ENCODE peak calls at places on chromosome 5, in five cellular contexts. One of them, this sample, is unnamed.

GRCh38 chr5:79488775-79489174 is 25.2 kb downstream of the HOMER1 start:
- DNase-seq in NB4: no peak
- DNase-seq in iPS-NIHi11: no peak
- DNase-seq in lung: no peak
- DNase-seq in amniotic stem cell: no peak
- DNase-seq in this sample: peak

GRCh38 chr5:163915481-163915961 is 410.1 kb downstream of the MAT2B start:
- DNase-seq in iPS-NIHi11: peak
- DNase-seq in amniotic stem cell: no peak
- DNase-seq in NB4: peak
- DNase-seq in lung: no peak
- DNase-seq in this sample: no peak

GRCh38 chr5:95856501-95856981 is 34.0 kb upstream of the GLRX start:
- DNase-seq in iPS-NIHi11: no peak
- DNase-seq in amniotic stem cell: no peak
- DNase-seq in NB4: no peak
- DNase-seq in lung: no peak
- DNase-seq in this sample: no peak

GRCh38 chr5:98060148-98060547 is 713.3 kb upstream of the RGMB start:
- DNase-seq in lung: no peak
- DNase-seq in iPS-NIHi11: no peak
- DNase-seq in NB4: no peak
- DNase-seq in amniotic stem cell: no peak
- DNase-seq in this sample: no peak

GRCh38 chr5:94621763-94622162 is 3.3 kb downstream of the SLF1 start:
- DNase-seq in lung: no peak
- DNase-seq in amniotic stem cell: no peak
- DNase-seq in NB4: no peak
- DNase-seq in iPS-NIHi11: no peak
- DNase-seq in this sample: no peak

GRCh38 chr5:138536665-138537315 is 6.2 kb downstream of the ETF1 start:
- DNase-seq in amniotic stem cell: no peak
- DNase-seq in NB4: peak
- DNase-seq in iPS-NIHi11: peak
- DNase-seq in lung: no peak
- DNase-seq in this sample: no peak

GRCh38 chr5:157172408-157172807 is 6.3 kb upstream of the GARIN3 start:
- DNase-seq in amniotic stem cell: no peak
- DNase-seq in iPS-NIHi11: no peak
- DNase-seq in lung: no peak
- DNase-seq in NB4: no peak
- DNase-seq in this sample: no peak

GRCh38 chr5:37146896-37147295 is 102.3 kb downstream of the CPLANE1 start:
- DNase-seq in lung: no peak
- DNase-seq in iPS-NIHi11: no peak
- DNase-seq in amniotic stem cell: no peak
- DNase-seq in NB4: no peak
- DNase-seq in this sample: no peak

GRCh38 chr5:142110046-142110531 is 1.5 kb downstream of the NDFIP1 start:
- DNase-seq in lung: no peak
- DNase-seq in iPS-NIHi11: no peak
- DNase-seq in amniotic stem cell: no peak
- DNase-seq in NB4: peak
- DNase-seq in this sample: no peak

GRCh38 chr5:134948929-134949328 is 18.8 kb upstream of the CATSPER3 start:
- DNase-seq in NB4: no peak
- DNase-seq in amniotic stem cell: no peak
- DNase-seq in iPS-NIHi11: no peak
- DNase-seq in lung: no peak
- DNase-seq in this sample: no peak

GRCh38 chr5:138661342-138661975 is 86.3 kb upstream of the HSPA9 start:
- DNase-seq in NB4: peak
- DNase-seq in amniotic stem cell: no peak
- DNase-seq in iPS-NIHi11: no peak
- DNase-seq in lung: no peak
- DNase-seq in this sample: no peak

GRCh38 chr5:94072116-94072515 is 330.7 kb upstream of the POU5F2 start:
- DNase-seq in iPS-NIHi11: no peak
- DNase-seq in NB4: peak
- DNase-seq in lung: no peak
- DNase-seq in amniotic stem cell: no peak
- DNase-seq in this sample: no peak

GRCh38 chr5:120457839-120458507 is 6.1 kb upstream of the PRR16 start:
- DNase-seq in NB4: peak
- DNase-seq in lung: peak
- DNase-seq in amniotic stem cell: no peak
- DNase-seq in iPS-NIHi11: peak
- DNase-seq in this sample: no peak

GRCh38 chr5:115507682-115508081 is 36.9 kb downstream of the FEM1C start:
- DNase-seq in lung: no peak
- DNase-seq in iPS-NIHi11: no peak
- DNase-seq in amniotic stem cell: peak
- DNase-seq in NB4: no peak
- DNase-seq in this sample: peak

GRCh38 chr5:149442563-149443182 is 63.6 kb upstream of the IL17B start:
- DNase-seq in NB4: peak
- DNase-seq in lung: peak
- DNase-seq in iPS-NIHi11: peak
- DNase-seq in amniotic stem cell: no peak
- DNase-seq in this sample: no peak

GRCh38 chr5:114449836-114450515 is 88.1 kb downstream of the KCNN2 start:
- DNase-seq in amniotic stem cell: peak
- DNase-seq in lung: peak
- DNase-seq in iPS-NIHi11: peak
- DNase-seq in NB4: peak
- DNase-seq in this sample: no peak

GRCh38 chr5:1817261-1818043 is 16.2 kb downstream of the NDUFS6 start:
- DNase-seq in iPS-NIHi11: no peak
- DNase-seq in lung: no peak
- DNase-seq in NB4: no peak
- DNase-seq in amniotic stem cell: no peak
- DNase-seq in this sample: no peak

GRCh38 chr5:35248843-35249780 is 18.8 kb upstream of the PRLR start:
- DNase-seq in iPS-NIHi11: no peak
- DNase-seq in NB4: no peak
- DNase-seq in lung: no peak
- DNase-seq in amniotic stem cell: no peak
- DNase-seq in this sample: no peak

GRCh38 chr5:177515580-177515979 is 1.2 kb downstream of the DDX41 start:
- DNase-seq in iPS-NIHi11: no peak
- DNase-seq in amniotic stem cell: no peak
- DNase-seq in lung: no peak
- DNase-seq in NB4: no peak
- DNase-seq in this sample: no peak

GRCh38 chr5:61523072-61523471 is 191.0 kb downstream of the ZSWIM6 start:
- DNase-seq in amniotic stem cell: no peak
- DNase-seq in iPS-NIHi11: no peak
- DNase-seq in NB4: no peak
- DNase-seq in lung: no peak
- DNase-seq in this sample: no peak

GRCh38 chr5:115396698-115397097 is 100.2 kb upstream of the CCDC112 start:
- DNase-seq in iPS-NIHi11: no peak
- DNase-seq in lung: no peak
- DNase-seq in NB4: no peak
- DNase-seq in amniotic stem cell: no peak
- DNase-seq in this sample: no peak

This sample was measured in BJ.